ENCODE peak calls at places on chromosomes 11 and 22, in five cellular contexts. O, M, U, V and R are unnamed samples.

GRCh38 chr11:46649180-46649738 is 31.9 kb downstream of the ATG13 start:
- DNase-seq in O (no peak), M (peak; percentile 98), U (no peak), V (no peak), R (no peak)

GRCh38 chr11:65454696-65455456 is 32.3 kb downstream of the NEAT1 start:
- DNase-seq in O (peak; percentile 85), M (peak; percentile 89), U (peak; percentile 91), V (peak; percentile 46), R (peak; percentile 61)

GRCh38 chr11:77851513-77851912 is 30.6 kb downstream of the AAMDC start:
- DNase-seq in O (no peak), M (no peak), U (no peak), V (no peak), R (no peak)

GRCh38 chr11:46295312-46295995 is 18.0 kb downstream of the CREB3L1 start:
- DNase-seq in O (peak; percentile 72), M (peak; percentile 30), U (peak; percentile 82), V (peak; percentile 13), R (peak; percentile 79)

GRCh38 chr11:117703209-117703608 is 93.8 kb downstream of the DSCAML1 start:
- DNase-seq in O (no peak), M (no peak), U (no peak), V (no peak), R (no peak)

GRCh38 chr11:83088965-83089364 is 17.3 kb upstream of the RAB30 start:
- DNase-seq in O (no peak), M (no peak), U (no peak), V (no peak), R (no peak)

GRCh38 chr22:38082986-38083710 is 836 bp downstream of the SLC16A8 start:
- DNase-seq in O (no peak), M (no peak), U (no peak), V (no peak), R (no peak)

GRCh38 chr11:8545698-8546366 is 48.2 kb downstream of the STK33 start:
- DNase-seq in O (no peak), M (no peak), U (no peak), V (no peak), R (no peak)

GRCh38 chr11:84316866-84317560 is 1030.8 kb upstream of the CCDC90B start:
- DNase-seq in O (no peak), M (peak; percentile 91), U (no peak), V (no peak), R (no peak)

GRCh38 chr22:46484156-46484860 is 53.1 kb downstream of the CELSR1 start:
- DNase-seq in O (no peak), M (no peak), U (no peak), V (no peak), R (no peak)

GRCh38 chr11:73614591-73614990 is 16.7 kb upstream of the FAM168A start:
- DNase-seq in O (no peak), M (no peak), U (no peak), V (no peak), R (no peak)

GRCh38 chr22:21623402-21623970 is 6.3 kb downstream of the YDJC start:
- DNase-seq in O (no peak), M (peak; percentile 79), U (no peak), V (peak; percentile 68), R (no peak)

GRCh38 chr22:43136255-43136654 is 6.9 kb downstream of the MCAT start:
- DNase-seq in O (peak; percentile 21), M (no peak), U (peak; percentile 41), V (peak; percentile 28), R (no peak)

GRCh38 chr11:34302046-34302921 is 55.5 kb downstream of the ABTB2 start:
- DNase-seq in O (no peak), M (no peak), U (no peak), V (no peak), R (no peak)

GRCh38 chr11:134531331-134532135 is 119.5 kb upstream of the B3GAT1 start:
- DNase-seq in O (no peak), M (no peak), U (no peak), V (no peak), R (no peak)

GRCh38 chr11:12827929-12828812 is 153.9 kb downstream of the TEAD1 start:
- DNase-seq in O (no peak), M (peak; percentile 94), U (no peak), V (no peak), R (no peak)

GRCh38 chr11:127693686-127694085 is 693.1 kb upstream of the KIRREL3 start:
- DNase-seq in O (no peak), M (no peak), U (no peak), V (no peak), R (no peak)

GRCh38 chr22:19823638-19824196 is 31.0 kb downstream of the GNB1L start:
- DNase-seq in O (no peak), M (no peak), U (no peak), V (no peak), R (no peak)

GRCh38 chr11:125199915-125200314 is 35.4 kb downstream of the PKNOX2 start:
- DNase-seq in O (no peak), M (no peak), U (no peak), V (no peak), R (no peak)

GRCh38 chr11:87203907-87204602 is 166.3 kb downstream of the TMEM135 start:
- DNase-seq in O (no peak), M (no peak), U (no peak), V (no peak), R (no peak)

GRCh38 chr22:42699953-42700352 is 20.7 kb downstream of the A4GALT start:
- DNase-seq in O (no peak), M (no peak), U (no peak), V (no peak), R (no peak)

GRCh38 chr11:131859811-131860210 is 489.4 kb downstream of the NTM start:
- DNase-seq in O (no peak), M (no peak), U (no peak), V (no peak), R (no peak)

GRCh38 chr11:16883179-16883578 is 131.0 kb downstream of the PLEKHA7 start:
- DNase-seq in O (no peak), M (peak; percentile 39), U (no peak), V (no peak), R (no peak)

GRCh38 chr11:130740819-130741218 is 175.5 kb downstream of the SNX19 start:
- DNase-seq in O (no peak), M (no peak), U (no peak), V (no peak), R (no peak)

GRCh38 chr11:43393765-43394355 is 35.1 kb downstream of the TTC17 start:
- DNase-seq in O (no peak), M (no peak), U (no peak), V (no peak), R (no peak)

GRCh38 chr11:1632053-1632714 is 2.6 kb downstream of the KRTAP5-5 start:
- DNase-seq in O (no peak), M (no peak), U (no peak), V (no peak), R (no peak)

GRCh38 chr11:35083181-35084061 is 55.5 kb upstream of the CD44 start:
- DNase-seq in O (peak; percentile 76), M (peak; percentile 74), U (peak; percentile 79), V (no peak), R (no peak)

GRCh38 chr11:60915250-60915914 is 1.4 kb downstream of the TMEM109 start:
- DNase-seq in O (peak; percentile 67), M (peak; percentile 49), U (peak; percentile 82), V (no peak), R (no peak)

GRCh38 chr11:43579171-43579918 is 101.2 kb upstream of the HSD17B12 start:
- DNase-seq in O (peak; percentile 60), M (no peak), U (peak; percentile 76), V (no peak), R (peak; percentile 14)

GRCh38 chr22:39308614-39309363 is 10.6 kb downstream of the RPL3 start:
- DNase-seq in O (no peak), M (no peak), U (no peak), V (no peak), R (no peak)

GRCh38 chr22:43957871-43958270 is 2.6 kb downstream of the SAMM50 start:
- DNase-seq in O (no peak), M (no peak), U (no peak), V (no peak), R (no peak)

GRCh38 chr22:23904855-23905254 is 10.7 kb downstream of the MIF start:
- DNase-seq in O (no peak), M (peak; percentile 82), U (no peak), V (peak; percentile 17), R (no peak)